ENCODE peak calls at places on chromosomes 2 and 18, in nine cellular contexts. C is prostate gland, V is HFFc6, L is A673, U is GM12864, P is kidney epithelial cell, G is AG09309, T is WERI-Rb-1, R is ovary. O is an unnamed sample.

GRCh38 chr18:26317353-26317865 is 91.2 kb downstream of the TAF4B start:
- DNase-seq in G (no peak), T (no peak), U (no peak), R (no peak), V (no peak), C (no peak), P (no peak), L (no peak), O (no peak)

GRCh38 chr2:99481941-99482340 is 7.9 kb downstream of the REV1 start:
- DNase-seq in U (no peak), R (no peak), T (no peak), C (no peak), V (no peak), L (peak), P (no peak), G (no peak), O (no peak)

GRCh38 chr2:106953236-106953635 is 67.3 kb upstream of the ST6GAL2 start:
- DNase-seq in U (no peak), C (no peak), T (no peak), L (no peak), V (no peak), R (no peak), G (no peak), P (no peak), O (no peak)

GRCh38 chr2:38601463-38602135 is 1.1 kb downstream of the HNRNPLL start:
- DNase-seq in V (no peak), G (no peak), T (no peak), C (no peak), U (no peak), L (peak), P (no peak), R (no peak), O (no peak)

GRCh38 chr2:138503087-138503442 is 1.5 kb downstream of the SPOPL start:
- DNase-seq in U (no peak), T (no peak), C (no peak), V (no peak), G (no peak), P (no peak), R (no peak), L (peak), O (no peak)

GRCh38 chr18:9103488-9103887 is 989 bp downstream of the NDUFV2 start:
- DNase-seq in P (no peak), V (peak), C (no peak), L (no peak), U (no peak), T (no peak), R (no peak), G (no peak), O (peak)

GRCh38 chr2:20099780-20100179 is 48.4 kb upstream of the LAPTM4A start:
- DNase-seq in U (no peak), C (no peak), T (no peak), P (no peak), G (no peak), V (no peak), L (no peak), R (no peak), O (no peak)

GRCh38 chr2:188089896-188090295 is 201.8 kb upstream of the GULP1 start:
- DNase-seq in C (no peak), L (peak), V (peak), T (no peak), G (no peak), U (no peak), R (no peak), P (no peak), O (no peak)

GRCh38 chr2:240368746-240369724 is 66.4 kb upstream of the GPC1 start:
- DNase-seq in L (no peak), U (no peak), C (no peak), R (peak), T (no peak), P (no peak), V (no peak), G (no peak), O (no peak)

GRCh38 chr2:142592171-142592570 is 285.3 kb upstream of the KYNU start:
- DNase-seq in C (no peak), U (no peak), V (no peak), G (no peak), T (no peak), L (no peak), P (no peak), R (no peak), O (no peak)

GRCh38 chr18:31687529-31687928 is 3.1 kb upstream of the B4GALT6 start:
- DNase-seq in T (no peak), R (no peak), P (no peak), G (no peak), V (no peak), U (no peak), L (no peak), C (no peak), O (no peak)

GRCh38 chr2:159149786-159150185 is 136.7 kb downstream of the WDSUB1 start:
- DNase-seq in U (no peak), V (no peak), T (no peak), L (no peak), P (no peak), R (no peak), C (no peak), G (no peak), O (no peak)

GRCh38 chr2:206616141-206616540 is 26.1 kb upstream of the FAM237A start:
- DNase-seq in L (no peak), G (no peak), R (no peak), V (no peak), C (no peak), P (no peak), U (no peak), T (no peak), O (no peak)

GRCh38 chr2:219183151-219183757 is 5.2 kb downstream of the RETREG2 start:
- DNase-seq in G (no peak), P (no peak), R (no peak), C (no peak), L (no peak), V (no peak), T (no peak), U (no peak), O (no peak)

GRCh38 chr2:176536739-176537138 is 267.5 kb downstream of the MTX2 start:
- DNase-seq in L (no peak), T (no peak), G (no peak), U (no peak), C (no peak), R (no peak), V (no peak), P (no peak), O (no peak)

GRCh38 chr2:109614715-109615636 is 812 bp downstream of the SOWAHC start:
- DNase-seq in C (no peak), T (no peak), G (no peak), R (peak), L (no peak), P (no peak), V (no peak), U (no peak), O (no peak)

GRCh38 chr2:172643142-172643541 is 87.3 kb downstream of the PDK1 start:
- DNase-seq in L (no peak), T (no peak), C (no peak), G (no peak), P (no peak), V (peak), U (no peak), R (no peak), O (no peak)

GRCh38 chr18:48817021-48817461 is 133.7 kb downstream of the SMAD7 start:
- DNase-seq in U (no peak), L (no peak), R (no peak), C (no peak), P (no peak), T (peak), G (no peak), V (no peak), O (no peak)

GRCh38 chr2:65367517-65367916 is 64.9 kb downstream of the SPRED2 start:
- DNase-seq in G (peak), V (peak), U (no peak), R (no peak), T (no peak), L (peak), C (peak), P (peak), O (no peak)

GRCh38 chr2:189834059-189834458 is 49.8 kb downstream of the PMS1 start:
- DNase-seq in R (no peak), V (no peak), L (no peak), T (no peak), G (no peak), U (no peak), C (no peak), P (no peak), O (no peak)

GRCh38 chr18:21662591-21662990 is 42.0 kb downstream of the ABHD3 start:
- DNase-seq in P (no peak), L (no peak), V (no peak), C (no peak), U (no peak), T (no peak), R (no peak), G (no peak), O (no peak)

GRCh38 chr2:50895058-50895457 is 136.9 kb downstream of the NRXN1 start:
- DNase-seq in L (no peak), C (no peak), G (no peak), V (no peak), U (no peak), T (no peak), P (peak), R (no peak), O (no peak)

GRCh38 chr2:174342600-174343342 is 8.0 kb downstream of the SP9 start:
- DNase-seq in P (no peak), T (no peak), C (no peak), U (no peak), V (no peak), G (no peak), R (no peak), L (no peak), O (no peak)

GRCh38 chr2:139916822-139917221 is 1136.6 kb upstream of the NXPH2 start:
- DNase-seq in R (no peak), L (peak), T (no peak), V (no peak), C (no peak), G (no peak), P (no peak), U (no peak), O (no peak)

GRCh38 chr2:27320958-27321543 is 1.8 kb downstream of the MPV17 start:
- DNase-seq in C (peak), V (peak), R (peak), L (peak), T (peak), U (no peak), P (peak), G (peak), O (no peak)

GRCh38 chr18:62420151-62420512 is 95.0 kb downstream of the TNFRSF11A start:
- DNase-seq in R (no peak), P (no peak), U (no peak), L (no peak), G (no peak), T (no peak), C (no peak), V (no peak), O (no peak)

GRCh38 chr2:236623816-236624215 is 54.2 kb downstream of the ACKR3 start:
- DNase-seq in L (no peak), R (no peak), T (no peak), C (no peak), P (no peak), U (no peak), V (no peak), G (no peak), O (no peak)
- TF ChIP-seq CTCF in L (no peak), R (no peak), T (no peak), C (no peak), P (no peak), U (no peak), V (peak), G (no peak), O (no peak)

GRCh38 chr2:153819501-153819900 is 52.2 kb upstream of the GALNT13 start:
- DNase-seq in C (no peak), U (no peak), P (no peak), R (no peak), L (no peak), V (no peak), G (no peak), T (no peak), O (no peak)
- TF ChIP-seq CTCF in C (no peak), U (no peak), P (peak), R (no peak), L (no peak), V (no peak), G (no peak), T (peak), O (no peak)

DNA sequence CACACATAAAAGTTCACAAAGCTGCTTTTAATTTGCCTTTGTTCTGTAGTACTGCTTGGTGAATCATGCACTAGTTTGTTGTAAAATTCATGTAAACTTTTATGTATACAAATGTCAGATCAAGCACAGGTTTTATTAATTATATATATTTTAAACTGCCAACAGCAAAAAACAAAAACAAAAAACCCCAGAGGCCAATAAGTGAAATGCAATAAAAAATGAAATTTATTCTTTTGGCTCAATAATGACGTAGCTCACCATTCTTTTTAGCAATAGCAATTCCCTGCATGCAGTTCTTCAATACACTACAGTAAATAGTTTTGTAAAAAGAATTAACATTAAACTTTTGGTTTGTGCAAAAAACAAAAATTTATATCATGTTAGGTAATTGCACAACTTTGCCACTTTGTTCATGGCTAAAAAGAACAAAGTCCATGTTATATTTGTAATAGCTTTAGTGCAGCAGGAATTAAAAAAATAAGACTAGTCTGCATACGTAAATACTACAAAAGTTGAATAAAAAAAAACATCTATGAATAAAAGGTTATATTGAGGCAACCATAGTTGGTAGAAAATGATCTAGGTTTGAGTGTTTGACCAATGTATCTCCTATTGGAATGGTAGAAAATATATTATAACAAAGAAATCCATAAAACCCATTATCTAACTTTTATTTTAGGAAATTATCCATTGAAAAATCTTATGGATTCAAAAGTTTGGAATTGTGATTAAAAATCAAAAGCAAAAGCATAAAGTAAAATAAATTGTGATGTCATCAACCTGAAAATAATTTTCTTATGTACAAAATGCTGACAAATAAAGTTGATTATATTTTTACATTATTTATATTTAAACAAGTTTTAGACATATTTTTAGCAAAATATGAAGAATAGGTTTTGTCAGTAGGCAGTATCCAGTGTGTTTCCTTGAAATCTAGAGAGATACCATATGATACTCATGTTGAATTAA is 115.6 kb downstream of the SCN3A start:
- DNase-seq in U (no peak), P (no peak), C (no peak), G (no peak), V (no peak), R (no peak), L (no peak), T (no peak), O (no peak)
- TF ChIP-seq CTCF in U (no peak), P (no peak), C (no peak), G (no peak), V (peak), R (no peak), L (no peak), T (no peak), O (no peak)

GRCh38 chr2:102703748-102704147 is 58.1 kb upstream of the TMEM182 start:
- DNase-seq in R (no peak), P (peak), U (no peak), T (no peak), V (peak), G (no peak), L (peak), C (no peak), O (peak)
- TF ChIP-seq CTCF in R (no peak), P (peak), U (peak), T (peak), V (peak), G (peak), L (peak), C (no peak), O (peak)

GRCh38 chr2:237901932-237902846 is 42.8 kb downstream of the RAMP1 start:
- DNase-seq in R (peak), U (no peak), P (no peak), V (no peak), G (no peak), T (no peak), C (no peak), L (no peak), O (no peak)
- TF ChIP-seq CTCF in R (no peak), U (peak), P (no peak), V (no peak), G (no peak), T (no peak), C (no peak), L (no peak), O (no peak)

GRCh38 chr2:122205637-122206036 is 450.2 kb downstream of the TSN start:
- DNase-seq in U (no peak), R (no peak), L (peak), P (no peak), V (no peak), T (no peak), C (no peak), G (no peak), O (no peak)

GRCh38 chr2:122206101-122206500 is 450.6 kb downstream of the TSN start:
- DNase-seq in P (no peak), L (peak), C (no peak), G (no peak), R (no peak), T (no peak), V (no peak), U (no peak), O (no peak)

GRCh38 chr2:122209377-122209776 is 453.9 kb downstream of the TSN start:
- DNase-seq in L (no peak), V (no peak), C (no peak), G (no peak), U (no peak), R (no peak), P (no peak), T (no peak), O (no peak)

DNA sequence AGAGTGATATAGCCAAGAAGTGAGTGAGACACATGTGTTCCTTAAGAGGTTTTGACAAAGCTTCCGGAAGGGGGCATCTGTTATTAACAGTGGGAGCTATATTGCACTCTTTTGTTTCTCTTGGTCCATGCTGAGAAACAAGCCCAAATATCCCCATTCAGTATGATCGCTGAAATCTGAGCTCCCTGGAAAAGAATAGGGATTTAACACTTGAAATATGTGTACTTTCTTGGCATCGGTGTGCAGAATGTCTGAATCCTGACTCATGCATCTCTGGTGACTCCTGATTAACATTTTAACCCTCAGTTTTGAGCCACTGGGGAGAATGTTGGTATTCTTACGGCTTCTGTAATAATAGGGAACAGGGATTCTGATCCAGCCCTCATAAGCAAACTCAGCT is 448.1 kb downstream of the TSN start:
- DNase-seq in G (peak), U (no peak), L (peak), P (peak), R (no peak), V (peak), T (no peak), C (no peak), O (no peak)
- TF ChIP-seq CTCF in G (no peak), U (no peak), L (peak), P (no peak), R (no peak), V (no peak), T (no peak), C (no peak), O (no peak)

O was measured in GM13976.